ENCODE peak calls at places on chromosomes 1 and 21, in five cellular contexts. I, M, W, V and B are unnamed samples. For H3K9me3, the result is how much of the 10 kb centered on the place peaks cover.

GRCh38 chr1:221437171-221437570 is 304.7 kb downstream of the DUSP10 start:
- DNase-seq in I (no peak), M (no peak), W (no peak), V (no peak), B (no peak)

GRCh38 chr1:160256396-160257046 is 5.8 kb downstream of the DCAF8 start:
- DNase-seq in I (no peak), M (no peak), W (no peak), V (no peak), B (no peak)

GRCh38 chr21:44520326-44521300 is 19.4 kb downstream of the KRTAP10-1 start:
- DNase-seq in I (no peak), M (no peak), W (peak), V (no peak), B (no peak)

GRCh38 chr1:56229183-56229582 is 350.2 kb downstream of the PLPP3 start:
- DNase-seq in I (no peak), M (no peak), W (no peak), V (no peak), B (no peak)

GRCh38 chr1:241413386-241413785 is 56.4 kb upstream of the RGS7 start:
- DNase-seq in I (no peak), M (no peak), W (no peak), V (no peak), B (no peak)

GRCh38 chr1:181149326-181150000 is 61.0 kb downstream of the IER5 start:
- DNase-seq in I (peak), M (no peak), W (no peak), V (no peak), B (peak)

GRCh38 chr1:107016376-107016978 is 40.0 kb upstream of the PRMT6 start:
- DNase-seq in I (no peak), M (no peak), W (no peak), V (no peak), B (no peak)

GRCh38 chr1:214473392-214473791 is 78.0 kb downstream of the PTPN14 start:
- DNase-seq in I (no peak), M (no peak), W (no peak), V (no peak), B (no peak)

GRCh38 chr1:36776949-36777348 is 257.4 kb downstream of the GRIK3 start:
- DNase-seq in I (no peak), M (no peak), W (no peak), V (no peak), B (no peak)

GRCh38 chr1:214476229-214476957 is 75.0 kb downstream of the PTPN14 start:
- DNase-seq in I (no peak), M (no peak), W (no peak), V (peak), B (no peak)

GRCh38 chr1:53331446-53332187 is 3.7 kb upstream of the LRP8 start:
- DNase-seq in I (no peak), M (no peak), W (peak), V (peak), B (no peak)

GRCh38 chr1:150808851-150809250 is 791 bp upstream of the CTSK start:
- DNase-seq in I (no peak), M (no peak), W (no peak), V (no peak), B (no peak)

GRCh38 chr21:43923391-43923790 is 58.4 kb downstream of the AGPAT3 start:
- DNase-seq in I (no peak), M (no peak), W (no peak), V (no peak), B (no peak)

GRCh38 chr1:248753715-248754280 is 1.8 kb downstream of the LYPD8 start:
- DNase-seq in I (no peak), M (no peak), W (no peak), V (no peak), B (no peak)
- H3K9me3 ChIP-seq in I (under half), M (under half), W (under half), V (half or more), B (under half)

GRCh38 chr1:3022511-3022973 is 1.3 kb downstream of the ACTRT2 start:
- DNase-seq in I (no peak), M (no peak), W (peak), V (no peak), B (no peak)
- H3K9me3 ChIP-seq in I (under half), M (under half), W (under half), V (under half), B (under half)

GRCh38 chr1:2976180-2976562 is 45.1 kb upstream of the ACTRT2 start:
- DNase-seq in I (no peak), M (no peak), W (peak), V (peak), B (no peak)
- H3K9me3 ChIP-seq in I (under half), M (under half), W (under half), V (half or more), B (under half)

DNA sequence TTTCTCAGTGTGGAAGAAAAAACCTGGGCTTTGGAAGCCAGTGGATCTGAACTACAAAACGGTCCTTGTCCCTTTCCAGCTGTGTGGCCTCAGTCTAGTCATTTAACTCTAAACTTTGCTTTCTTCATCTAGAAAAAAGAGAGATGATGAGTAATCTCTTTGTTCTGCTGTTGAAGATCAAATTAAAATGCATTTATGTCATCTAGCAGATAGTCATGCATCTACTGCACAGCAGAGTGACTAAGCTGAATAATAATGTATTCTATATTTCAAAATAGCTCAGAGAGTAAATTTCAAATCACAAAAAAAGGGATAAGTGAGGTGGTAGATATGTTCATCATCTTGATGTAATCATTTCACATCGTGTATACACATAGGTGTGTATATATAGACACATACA is 473.2 kb downstream of the DSCAM start:
- DNase-seq in I (no peak), M (no peak), W (no peak), V (no peak), B (no peak)
- H3K9me3 ChIP-seq in I (under half), M (under half), W (under half), V (under half), B (under half)

DNA sequence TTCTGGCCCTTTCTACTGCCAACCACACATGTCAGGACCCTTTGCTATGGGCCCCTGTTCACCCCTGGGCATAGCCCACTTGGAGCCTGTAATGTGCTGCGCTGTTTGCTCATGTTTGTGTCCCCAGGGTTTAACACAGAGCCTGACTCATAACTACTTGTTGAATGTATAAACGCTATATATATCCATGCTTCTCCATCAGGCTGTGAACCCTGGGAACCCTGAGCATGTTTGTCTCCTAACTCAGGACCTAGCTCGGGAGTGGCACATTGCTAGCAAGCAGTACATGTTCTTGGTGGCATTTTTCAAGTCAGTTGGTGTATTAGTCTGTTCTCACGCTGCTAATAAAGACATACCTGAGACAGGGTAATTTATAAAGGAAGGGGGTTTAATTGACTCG is 8.0 kb downstream of the OLFML3 start:
- DNase-seq in I (no peak), M (no peak), W (no peak), V (no peak), B (no peak)
- H3K9me3 ChIP-seq in I (under half), M (under half), W (under half), V (under half), B (under half)

GRCh38 chr1:54497338-54497737 is 50.7 kb upstream of the ACOT11 start:
- DNase-seq in I (no peak), M (no peak), W (no peak), V (no peak), B (no peak)

GRCh38 chr1:54500030-54500389 is 48.0 kb upstream of the ACOT11 start:
- DNase-seq in I (no peak), M (no peak), W (no peak), V (peak), B (no peak)

GRCh38 chr1:54498383-54499096 is 49.5 kb upstream of the ACOT11 start:
- DNase-seq in I (no peak), M (no peak), W (no peak), V (no peak), B (no peak)

GRCh38 chr1:54501849-54502248 is 46.2 kb upstream of the ACOT11 start:
- DNase-seq in I (no peak), M (no peak), W (no peak), V (no peak), B (no peak)

GRCh38 chr1:54499097-54500029 is 48.7 kb upstream of the ACOT11 start:
- DNase-seq in I (no peak), M (no peak), W (no peak), V (peak), B (peak)
- H3K9me3 ChIP-seq in I (under half), M (under half), W (under half), V (under half), B (under half)